ENCODE peak calls at places on chromosomes 6 and 20, in five cellular contexts. One of them, this sample, is unnamed.

GRCh38 chr20:23920936-23921335 is 41.4 kb upstream of the CST5 start:
- DNase-seq in brain microvascular endothelial cell: no peak
- DNase-seq in neural progenitor cell: no peak
- DNase-seq in sigmoid colon: no peak
- DNase-seq in K562: no peak
- DNase-seq in this sample: no peak

GRCh38 chr6:56864171-56864616 is 90.7 kb upstream of the BEND6 start:
- DNase-seq in sigmoid colon: no peak
- DNase-seq in brain microvascular endothelial cell: no peak
- DNase-seq in K562: no peak
- DNase-seq in neural progenitor cell: no peak
- DNase-seq in this sample: peak

GRCh38 chr6:48074368-48074767 is 36.6 kb downstream of the PTCHD4 start:
- DNase-seq in brain microvascular endothelial cell: no peak
- DNase-seq in neural progenitor cell: peak
- DNase-seq in sigmoid colon: no peak
- DNase-seq in K562: no peak
- DNase-seq in this sample: no peak

GRCh38 chr6:69116658-69117057 is 481.6 kb downstream of the ADGRB3 start:
- DNase-seq in neural progenitor cell: no peak
- DNase-seq in sigmoid colon: no peak
- DNase-seq in brain microvascular endothelial cell: no peak
- DNase-seq in K562: no peak
- DNase-seq in this sample: no peak

GRCh38 chr6:27532820-27533538 is 60.1 kb upstream of the ZNF184 start:
- DNase-seq in sigmoid colon: no peak
- DNase-seq in neural progenitor cell: peak
- DNase-seq in K562: no peak
- DNase-seq in brain microvascular endothelial cell: peak
- DNase-seq in this sample: peak

GRCh38 chr20:3777726-3778629 is 3.3 kb downstream of the SPEF1 start:
- DNase-seq in sigmoid colon: peak
- DNase-seq in neural progenitor cell: peak
- DNase-seq in brain microvascular endothelial cell: peak
- DNase-seq in K562: no peak
- DNase-seq in this sample: peak

GRCh38 chr6:139533573-139534471 is 159.4 kb upstream of the CITED2 start:
- DNase-seq in sigmoid colon: no peak
- DNase-seq in brain microvascular endothelial cell: peak
- DNase-seq in neural progenitor cell: no peak
- DNase-seq in K562: peak
- DNase-seq in this sample: no peak

GRCh38 chr6:44186691-44187025 is 28.0 kb downstream of the CAPN11 start:
- DNase-seq in sigmoid colon: no peak
- DNase-seq in brain microvascular endothelial cell: no peak
- DNase-seq in neural progenitor cell: no peak
- DNase-seq in K562: no peak
- DNase-seq in this sample: no peak

GRCh38 chr6:161353208-161353613 is 79.3 kb upstream of the AGPAT4 start:
- DNase-seq in neural progenitor cell: peak
- DNase-seq in brain microvascular endothelial cell: no peak
- DNase-seq in K562: peak
- DNase-seq in sigmoid colon: no peak
- DNase-seq in this sample: no peak

GRCh38 chr20:16661738-16662137 is 68.1 kb upstream of the SNRPB2 start:
- DNase-seq in K562: no peak
- DNase-seq in neural progenitor cell: no peak
- DNase-seq in brain microvascular endothelial cell: no peak
- DNase-seq in sigmoid colon: no peak
- DNase-seq in this sample: no peak

GRCh38 chr20:36499211-36499610 is 42.1 kb upstream of the MYL9 start:
- DNase-seq in neural progenitor cell: no peak
- DNase-seq in sigmoid colon: peak
- DNase-seq in brain microvascular endothelial cell: no peak
- DNase-seq in K562: no peak
- DNase-seq in this sample: no peak

GRCh38 chr20:32870489-32870888 is 11.8 kb downstream of the EFCAB8 start:
- DNase-seq in neural progenitor cell: no peak
- DNase-seq in sigmoid colon: no peak
- DNase-seq in K562: no peak
- DNase-seq in brain microvascular endothelial cell: no peak
- DNase-seq in this sample: no peak

GRCh38 chr20:25623225-25623735 is 534 bp downstream of the NANP start:
- DNase-seq in K562: no peak
- DNase-seq in neural progenitor cell: peak
- DNase-seq in sigmoid colon: peak
- DNase-seq in brain microvascular endothelial cell: peak
- DNase-seq in this sample: peak

GRCh38 chr6:161048636-161049035 is 57.1 kb downstream of the MAP3K4 start:
- DNase-seq in brain microvascular endothelial cell: peak
- DNase-seq in K562: no peak
- DNase-seq in sigmoid colon: no peak
- DNase-seq in neural progenitor cell: no peak
- DNase-seq in this sample: no peak

GRCh38 chr6:111794716-111795452 is 78.4 kb downstream of the FYN start:
- DNase-seq in K562: no peak
- DNase-seq in sigmoid colon: no peak
- DNase-seq in brain microvascular endothelial cell: no peak
- DNase-seq in neural progenitor cell: no peak
- DNase-seq in this sample: no peak

GRCh38 chr6:157831424-157832249 is 8.6 kb downstream of the SNX9 start:
- DNase-seq in K562: no peak
- DNase-seq in neural progenitor cell: peak
- DNase-seq in brain microvascular endothelial cell: no peak
- DNase-seq in sigmoid colon: no peak
- DNase-seq in this sample: no peak

GRCh38 chr6:24324617-24325016 is 33.2 kb downstream of the DCDC2 start:
- DNase-seq in K562: no peak
- DNase-seq in neural progenitor cell: no peak
- DNase-seq in sigmoid colon: no peak
- DNase-seq in brain microvascular endothelial cell: no peak
- DNase-seq in this sample: no peak

GRCh38 chr6:57317060-57317943 is at the start of gene PRIM2:
- DNase-seq in brain microvascular endothelial cell: peak
- DNase-seq in sigmoid colon: peak
- DNase-seq in neural progenitor cell: peak
- DNase-seq in K562: peak
- DNase-seq in this sample: peak

GRCh38 chr20:20407891-20408805 is 40.2 kb downstream of the INSM1 start:
- DNase-seq in brain microvascular endothelial cell: no peak
- DNase-seq in neural progenitor cell: peak
- DNase-seq in sigmoid colon: no peak
- DNase-seq in K562: no peak
- DNase-seq in this sample: no peak

GRCh38 chr6:158072083-158072721 is 90.5 kb downstream of the SYNJ2 start:
- DNase-seq in neural progenitor cell: peak
- DNase-seq in brain microvascular endothelial cell: peak
- DNase-seq in sigmoid colon: peak
- DNase-seq in K562: peak
- DNase-seq in this sample: peak

GRCh38 chr6:159762681-159763293 is 942 bp downstream of the ACAT2 start:
- DNase-seq in brain microvascular endothelial cell: no peak
- DNase-seq in K562: peak
- DNase-seq in neural progenitor cell: peak
- DNase-seq in sigmoid colon: peak
- DNase-seq in this sample: peak

GRCh38 chr6:131946992-131947955 is 3.9 kb downstream of the CCN2 start:
- DNase-seq in K562: no peak
- DNase-seq in brain microvascular endothelial cell: peak
- DNase-seq in sigmoid colon: no peak
- DNase-seq in neural progenitor cell: no peak
- DNase-seq in this sample: no peak

GRCh38 chr6:56222509-56222908 is 24.9 kb downstream of the COL21A1 start:
- DNase-seq in neural progenitor cell: no peak
- DNase-seq in sigmoid colon: no peak
- DNase-seq in K562: no peak
- DNase-seq in brain microvascular endothelial cell: no peak
- DNase-seq in this sample: no peak

GRCh38 chr6:4910060-4910746 is 93.6 kb downstream of the RPP40 start:
- DNase-seq in K562: no peak
- DNase-seq in neural progenitor cell: no peak
- DNase-seq in brain microvascular endothelial cell: no peak
- DNase-seq in sigmoid colon: no peak
- DNase-seq in this sample: no peak

GRCh38 chr6:169957351-169957963 is 206.0 kb downstream of the ERMARD start:
- DNase-seq in K562: no peak
- DNase-seq in sigmoid colon: peak
- DNase-seq in neural progenitor cell: no peak
- DNase-seq in brain microvascular endothelial cell: no peak
- DNase-seq in this sample: no peak

GRCh38 chr6:133983099-133983939 is 30.3 kb downstream of the TBPL1 start:
- DNase-seq in brain microvascular endothelial cell: peak
- DNase-seq in sigmoid colon: no peak
- DNase-seq in neural progenitor cell: peak
- DNase-seq in K562: no peak
- DNase-seq in this sample: no peak

GRCh38 chr6:3341467-3341866 is 82.7 kb downstream of the PSMG4 start:
- DNase-seq in K562: no peak
- DNase-seq in neural progenitor cell: peak
- DNase-seq in brain microvascular endothelial cell: peak
- DNase-seq in sigmoid colon: peak
- DNase-seq in this sample: no peak

GRCh38 chr6:42281570-42281969 is 63.9 kb upstream of the MRPS10 start:
- DNase-seq in K562: no peak
- DNase-seq in sigmoid colon: no peak
- DNase-seq in neural progenitor cell: no peak
- DNase-seq in brain microvascular endothelial cell: no peak
- DNase-seq in this sample: no peak

GRCh38 chr6:151624900-151625536 is 131.2 kb downstream of the CCDC170 start:
- DNase-seq in brain microvascular endothelial cell: no peak
- DNase-seq in sigmoid colon: no peak
- DNase-seq in neural progenitor cell: no peak
- DNase-seq in K562: no peak
- DNase-seq in this sample: no peak

GRCh38 chr20:44959082-44959895 is 908 bp downstream of the TOMM34 start:
- DNase-seq in K562: no peak
- DNase-seq in sigmoid colon: no peak
- DNase-seq in brain microvascular endothelial cell: peak
- DNase-seq in neural progenitor cell: peak
- DNase-seq in this sample: peak

GRCh38 chr6:69865126-69865525 is 1.2 kb upstream of the COL19A1 start:
- DNase-seq in neural progenitor cell: no peak
- DNase-seq in sigmoid colon: no peak
- DNase-seq in brain microvascular endothelial cell: peak
- DNase-seq in K562: no peak
- DNase-seq in this sample: peak

GRCh38 chr20:58621906-58622548 is 29.1 kb upstream of the STX16 start:
- DNase-seq in brain microvascular endothelial cell: no peak
- DNase-seq in neural progenitor cell: no peak
- DNase-seq in sigmoid colon: no peak
- DNase-seq in K562: peak
- DNase-seq in this sample: no peak
- TF ChIP-seq CTCF in brain microvascular endothelial cell: peak
- TF ChIP-seq CTCF in neural progenitor cell: no peak
- TF ChIP-seq CTCF in sigmoid colon: no peak
- TF ChIP-seq CTCF in K562: peak
- TF ChIP-seq CTCF in this sample: no peak

GRCh38 chr6:106511274-106512047 is 117.8 kb downstream of the RTN4IP1 start:
- DNase-seq in neural progenitor cell: peak
- DNase-seq in K562: no peak
- DNase-seq in sigmoid colon: peak
- DNase-seq in brain microvascular endothelial cell: no peak
- DNase-seq in this sample: peak

GRCh38 chr6:106508836-106509235 is 120.5 kb downstream of the RTN4IP1 start:
- DNase-seq in sigmoid colon: no peak
- DNase-seq in K562: no peak
- DNase-seq in brain microvascular endothelial cell: no peak
- DNase-seq in neural progenitor cell: no peak
- DNase-seq in this sample: no peak

GRCh38 chr6:106512048-106512957 is 117.0 kb downstream of the RTN4IP1 start:
- DNase-seq in sigmoid colon: peak
- DNase-seq in K562: no peak
- DNase-seq in brain microvascular endothelial cell: no peak
- DNase-seq in neural progenitor cell: peak
- DNase-seq in this sample: no peak

GRCh38 chr6:106510090-106510970 is 119.0 kb downstream of the RTN4IP1 start:
- DNase-seq in neural progenitor cell: peak
- DNase-seq in K562: no peak
- DNase-seq in sigmoid colon: peak
- DNase-seq in brain microvascular endothelial cell: no peak
- DNase-seq in this sample: peak

GRCh38 chr6:106509420-106510089 is 119.7 kb downstream of the RTN4IP1 start:
- DNase-seq in neural progenitor cell: peak
- DNase-seq in K562: no peak
- DNase-seq in brain microvascular endothelial cell: peak
- DNase-seq in sigmoid colon: peak
- DNase-seq in this sample: no peak
- H3K27ac ChIP-seq in neural progenitor cell: no peak
- H3K27ac ChIP-seq in K562: no peak
- H3K27ac ChIP-seq in brain microvascular endothelial cell: no peak
- H3K27ac ChIP-seq in sigmoid colon: no peak
- H3K27ac ChIP-seq in this sample: peak

DNA sequence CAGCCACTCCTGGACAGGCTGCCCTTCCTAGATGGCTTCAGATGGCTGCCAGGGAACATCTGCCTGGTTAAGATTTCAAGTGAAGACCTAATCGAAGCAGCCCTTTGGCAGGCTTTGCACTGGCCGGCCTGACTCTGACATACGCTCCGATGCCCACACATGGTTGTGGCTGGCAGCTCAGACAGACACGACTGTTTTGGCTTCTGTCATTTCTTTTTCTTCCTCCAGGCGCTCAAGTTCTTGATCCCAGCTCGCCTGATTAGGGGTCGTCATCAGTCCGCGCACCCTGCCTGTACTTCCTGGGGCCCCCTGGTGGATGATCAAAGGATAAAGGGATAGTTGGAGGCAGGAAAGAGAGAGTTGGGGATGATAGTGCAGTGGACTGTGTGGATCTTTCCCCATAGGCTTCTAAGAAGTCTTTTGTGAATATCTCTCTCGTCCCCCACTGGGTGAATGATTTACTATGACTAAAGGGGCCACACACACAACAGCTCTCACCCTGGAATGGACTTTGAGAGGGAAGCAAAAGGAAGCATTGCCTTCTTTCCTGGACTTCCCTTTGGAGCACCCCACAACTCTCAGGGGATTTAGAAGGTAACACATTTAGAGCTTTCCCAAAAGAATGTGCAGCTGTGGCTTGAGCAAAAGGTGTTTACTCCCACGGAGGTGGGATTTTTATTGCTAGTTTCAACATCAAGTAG is 21.4 kb upstream of the TRAM2 start:
- DNase-seq in neural progenitor cell: peak
- DNase-seq in brain microvascular endothelial cell: peak
- DNase-seq in K562: peak
- DNase-seq in sigmoid colon: peak
- DNase-seq in this sample: peak
- TF ChIP-seq CTCF in neural progenitor cell: peak
- TF ChIP-seq CTCF in brain microvascular endothelial cell: peak
- TF ChIP-seq CTCF in K562: peak
- TF ChIP-seq CTCF in sigmoid colon: peak
- TF ChIP-seq CTCF in this sample: peak

DNA sequence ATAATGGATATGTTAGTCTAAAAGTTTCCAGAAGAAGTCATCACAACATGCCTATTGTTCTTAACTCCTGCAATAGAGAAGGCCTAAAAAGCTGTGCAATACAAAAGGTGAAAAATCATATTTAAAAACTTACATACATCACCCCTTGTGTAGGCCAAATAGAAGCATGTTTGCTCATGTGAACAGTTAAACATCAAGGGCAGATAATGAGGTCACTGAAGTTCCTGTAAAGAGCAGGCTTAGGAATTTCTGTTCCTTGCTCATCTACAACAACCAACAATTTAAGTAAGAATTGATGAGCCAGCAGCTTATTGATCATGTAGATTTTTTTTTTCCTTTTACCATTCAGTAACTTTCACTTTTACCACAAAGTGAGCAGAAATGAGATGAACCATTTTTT is 7.5 kb upstream of the NUP153 start:
- DNase-seq in K562: no peak
- DNase-seq in brain microvascular endothelial cell: no peak
- DNase-seq in sigmoid colon: no peak
- DNase-seq in neural progenitor cell: no peak
- DNase-seq in this sample: no peak
- H3K27ac ChIP-seq in K562: peak
- H3K27ac ChIP-seq in brain microvascular endothelial cell: no peak
- H3K27ac ChIP-seq in sigmoid colon: no peak
- H3K27ac ChIP-seq in neural progenitor cell: no peak
- H3K27ac ChIP-seq in this sample: no peak

This sample was measured in RWPE1.